ENCODE peak calls at places on chromosomes 5 and 9, in ten cellular contexts. One of them, this sample, is unnamed.

GRCh38 chr9:35666045-35666444 is 1.1 kb upstream of the ARHGEF39 start:
- DNase-seq in stomach: no peak
- DNase-seq in thyroid gland: peak; percentile 39
- DNase-seq in ovary: no peak
- DNase-seq in iPS DF 6.9: no peak
- DNase-seq in HCT116: no peak
- DNase-seq in gastrocnemius medialis: no peak
- DNase-seq in aorta: no peak
- DNase-seq in GM23248: no peak
- DNase-seq in upper lobe of right lung: no peak
- DNase-seq in this sample: no peak

GRCh38 chr5:154534457-154535050 is 56.5 kb upstream of the HAND1 start:
- DNase-seq in thyroid gland: no peak
- DNase-seq in aorta: no peak
- DNase-seq in stomach: no peak
- DNase-seq in gastrocnemius medialis: no peak
- DNase-seq in HCT116: no peak
- DNase-seq in ovary: no peak
- DNase-seq in iPS DF 6.9: no peak
- DNase-seq in upper lobe of right lung: no peak
- DNase-seq in GM23248: no peak
- DNase-seq in this sample: no peak

GRCh38 chr9:135592625-135593024 is 31.1 kb downstream of the PAEP start:
- DNase-seq in HCT116: no peak
- DNase-seq in stomach: no peak
- DNase-seq in aorta: no peak
- DNase-seq in gastrocnemius medialis: no peak
- DNase-seq in iPS DF 6.9: no peak
- DNase-seq in thyroid gland: no peak
- DNase-seq in GM23248: no peak
- DNase-seq in upper lobe of right lung: no peak
- DNase-seq in ovary: no peak
- DNase-seq in this sample: no peak

GRCh38 chr5:149828161-149829011 is 98.3 kb downstream of the PPARGC1B start:
- DNase-seq in thyroid gland: peak; percentile 87
- DNase-seq in HCT116: peak; percentile 77
- DNase-seq in upper lobe of right lung: peak; percentile 89
- DNase-seq in GM23248: peak; percentile 91
- DNase-seq in stomach: peak; percentile 91
- DNase-seq in ovary: peak; percentile 89
- DNase-seq in iPS DF 6.9: peak; percentile 84
- DNase-seq in aorta: peak; percentile 90
- DNase-seq in gastrocnemius medialis: peak; percentile 91
- DNase-seq in this sample: peak; percentile 85

GRCh38 chr5:73693573-73694061 is 67.6 kb downstream of the ARHGEF28 start:
- DNase-seq in stomach: no peak
- DNase-seq in gastrocnemius medialis: no peak
- DNase-seq in iPS DF 6.9: peak; percentile 33
- DNase-seq in HCT116: no peak
- DNase-seq in GM23248: peak; percentile 67
- DNase-seq in aorta: no peak
- DNase-seq in ovary: peak; percentile 59
- DNase-seq in thyroid gland: peak; percentile 42
- DNase-seq in upper lobe of right lung: no peak
- DNase-seq in this sample: no peak

GRCh38 chr9:104864675-104865104 is 63.3 kb downstream of the ABCA1 start:
- DNase-seq in GM23248: peak; percentile 83
- DNase-seq in aorta: no peak
- DNase-seq in upper lobe of right lung: no peak
- DNase-seq in iPS DF 6.9: no peak
- DNase-seq in HCT116: no peak
- DNase-seq in stomach: no peak
- DNase-seq in ovary: no peak
- DNase-seq in thyroid gland: no peak
- DNase-seq in gastrocnemius medialis: no peak
- DNase-seq in this sample: no peak

GRCh38 chr9:5631021-5631420 is 2.1 kb downstream of the RIC1 start:
- DNase-seq in thyroid gland: no peak
- DNase-seq in stomach: no peak
- DNase-seq in iPS DF 6.9: no peak
- DNase-seq in GM23248: peak; percentile 9
- DNase-seq in aorta: no peak
- DNase-seq in ovary: no peak
- DNase-seq in HCT116: no peak
- DNase-seq in upper lobe of right lung: no peak
- DNase-seq in gastrocnemius medialis: no peak
- DNase-seq in this sample: no peak

GRCh38 chr5:27341342-27341741 is 303.0 kb upstream of the CDH9 start:
- DNase-seq in ovary: no peak
- DNase-seq in iPS DF 6.9: no peak
- DNase-seq in gastrocnemius medialis: no peak
- DNase-seq in GM23248: no peak
- DNase-seq in thyroid gland: no peak
- DNase-seq in aorta: no peak
- DNase-seq in upper lobe of right lung: no peak
- DNase-seq in stomach: no peak
- DNase-seq in HCT116: no peak
- DNase-seq in this sample: no peak

GRCh38 chr9:97980479-97980803 is 2.7 kb upstream of the ANP32B start:
- DNase-seq in stomach: no peak
- DNase-seq in aorta: peak; percentile 48
- DNase-seq in upper lobe of right lung: no peak
- DNase-seq in ovary: no peak
- DNase-seq in GM23248: peak; percentile 76
- DNase-seq in thyroid gland: no peak
- DNase-seq in iPS DF 6.9: no peak
- DNase-seq in gastrocnemius medialis: peak; percentile 76
- DNase-seq in HCT116: no peak
- DNase-seq in this sample: no peak

GRCh38 chr9:97982719-97983523 is at the start of gene ANP32B:
- DNase-seq in aorta: peak; percentile 94
- DNase-seq in GM23248: peak; percentile 98
- DNase-seq in thyroid gland: peak; percentile 90
- DNase-seq in ovary: peak; percentile 89
- DNase-seq in stomach: peak; percentile 94
- DNase-seq in HCT116: peak; percentile 53
- DNase-seq in iPS DF 6.9: peak; percentile 50
- DNase-seq in gastrocnemius medialis: peak; percentile 85
- DNase-seq in upper lobe of right lung: peak; percentile 97
- DNase-seq in this sample: peak; percentile 96

GRCh38 chr9:97980918-97981827 is 2.0 kb upstream of the ANP32B start:
- DNase-seq in aorta: no peak
- DNase-seq in gastrocnemius medialis: peak; percentile 86
- DNase-seq in upper lobe of right lung: no peak
- DNase-seq in HCT116: no peak
- DNase-seq in ovary: no peak
- DNase-seq in thyroid gland: no peak
- DNase-seq in stomach: no peak
- DNase-seq in GM23248: peak; percentile 62
- DNase-seq in iPS DF 6.9: no peak
- DNase-seq in this sample: no peak

GRCh38 chr9:97982191-97982718 is 886 bp upstream of the ANP32B start:
- DNase-seq in upper lobe of right lung: no peak
- DNase-seq in aorta: no peak
- DNase-seq in stomach: no peak
- DNase-seq in gastrocnemius medialis: no peak
- DNase-seq in thyroid gland: no peak
- DNase-seq in GM23248: peak; percentile 48
- DNase-seq in iPS DF 6.9: no peak
- DNase-seq in HCT116: no peak
- DNase-seq in ovary: no peak
- DNase-seq in this sample: no peak

DNA sequence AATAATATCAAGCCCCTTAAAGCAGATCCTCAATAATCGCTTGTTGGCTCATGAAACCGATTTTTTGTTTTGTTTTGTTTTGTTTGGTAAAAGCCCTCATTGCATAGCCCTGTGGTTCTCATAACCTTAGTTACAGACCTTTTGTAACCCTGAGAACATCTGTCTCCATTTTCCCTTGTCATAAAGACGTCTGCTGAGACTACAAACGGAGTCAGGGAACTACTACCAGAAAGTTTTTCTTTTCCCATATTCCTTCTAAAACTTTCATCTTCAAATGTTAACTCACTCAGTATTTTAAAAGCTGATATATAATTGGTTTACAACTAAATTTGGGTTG is 1.3 kb upstream of the ANP32B start:
- DNase-seq in stomach: no peak
- DNase-seq in HCT116: no peak
- DNase-seq in iPS DF 6.9: no peak
- DNase-seq in GM23248: peak; percentile 55
- DNase-seq in thyroid gland: no peak
- DNase-seq in gastrocnemius medialis: no peak
- DNase-seq in aorta: no peak
- DNase-seq in upper lobe of right lung: no peak
- DNase-seq in ovary: no peak
- DNase-seq in this sample: no peak
- H3K27me3 ChIP-seq in stomach: no peaks in the 10 kb centered on the region
- H3K27me3 ChIP-seq in HCT116: no peaks in the 10 kb centered on the region
- H3K27me3 ChIP-seq in iPS DF 6.9: peaks cover 46% of the 10 kb centered on the region
- H3K27me3 ChIP-seq in GM23248: no peaks in the 10 kb centered on the region
- H3K27me3 ChIP-seq in thyroid gland: no peaks in the 10 kb centered on the region
- H3K27me3 ChIP-seq in gastrocnemius medialis: no peaks in the 10 kb centered on the region
- H3K27me3 ChIP-seq in aorta: no peaks in the 10 kb centered on the region
- H3K27me3 ChIP-seq in upper lobe of right lung: no peaks in the 10 kb centered on the region
- H3K27me3 ChIP-seq in ovary: no peaks in the 10 kb centered on the region
- H3K27me3 ChIP-seq in this sample: no peaks in the 10 kb centered on the region

GRCh38 chr5:1795506-1795905 is 4.1 kb downstream of the MRPL36 start:
- DNase-seq in gastrocnemius medialis: no peak
- DNase-seq in aorta: no peak
- DNase-seq in iPS DF 6.9: no peak
- DNase-seq in HCT116: no peak
- DNase-seq in thyroid gland: no peak
- DNase-seq in ovary: no peak
- DNase-seq in GM23248: no peak
- DNase-seq in upper lobe of right lung: no peak
- DNase-seq in stomach: no peak
- DNase-seq in this sample: no peak

GRCh38 chr5:1795931-1796330 is 3.7 kb downstream of the MRPL36 start:
- DNase-seq in HCT116: no peak
- DNase-seq in aorta: peak; percentile 17
- DNase-seq in thyroid gland: no peak
- DNase-seq in upper lobe of right lung: no peak
- DNase-seq in iPS DF 6.9: no peak
- DNase-seq in stomach: no peak
- DNase-seq in gastrocnemius medialis: no peak
- DNase-seq in ovary: no peak
- DNase-seq in GM23248: no peak
- DNase-seq in this sample: no peak

GRCh38 chr5:1797855-1798254 is 1.8 kb downstream of the MRPL36 start:
- DNase-seq in iPS DF 6.9: no peak
- DNase-seq in aorta: peak; percentile 25
- DNase-seq in upper lobe of right lung: no peak
- DNase-seq in thyroid gland: no peak
- DNase-seq in HCT116: no peak
- DNase-seq in stomach: no peak
- DNase-seq in gastrocnemius medialis: no peak
- DNase-seq in GM23248: no peak
- DNase-seq in ovary: no peak
- DNase-seq in this sample: no peak

GRCh38 chr5:1797109-1797800 is 2.4 kb downstream of the MRPL36 start:
- DNase-seq in ovary: no peak
- DNase-seq in upper lobe of right lung: peak; percentile 59
- DNase-seq in stomach: no peak
- DNase-seq in aorta: peak; percentile 38
- DNase-seq in iPS DF 6.9: no peak
- DNase-seq in HCT116: no peak
- DNase-seq in gastrocnemius medialis: no peak
- DNase-seq in thyroid gland: no peak
- DNase-seq in GM23248: no peak
- DNase-seq in this sample: no peak

DNA sequence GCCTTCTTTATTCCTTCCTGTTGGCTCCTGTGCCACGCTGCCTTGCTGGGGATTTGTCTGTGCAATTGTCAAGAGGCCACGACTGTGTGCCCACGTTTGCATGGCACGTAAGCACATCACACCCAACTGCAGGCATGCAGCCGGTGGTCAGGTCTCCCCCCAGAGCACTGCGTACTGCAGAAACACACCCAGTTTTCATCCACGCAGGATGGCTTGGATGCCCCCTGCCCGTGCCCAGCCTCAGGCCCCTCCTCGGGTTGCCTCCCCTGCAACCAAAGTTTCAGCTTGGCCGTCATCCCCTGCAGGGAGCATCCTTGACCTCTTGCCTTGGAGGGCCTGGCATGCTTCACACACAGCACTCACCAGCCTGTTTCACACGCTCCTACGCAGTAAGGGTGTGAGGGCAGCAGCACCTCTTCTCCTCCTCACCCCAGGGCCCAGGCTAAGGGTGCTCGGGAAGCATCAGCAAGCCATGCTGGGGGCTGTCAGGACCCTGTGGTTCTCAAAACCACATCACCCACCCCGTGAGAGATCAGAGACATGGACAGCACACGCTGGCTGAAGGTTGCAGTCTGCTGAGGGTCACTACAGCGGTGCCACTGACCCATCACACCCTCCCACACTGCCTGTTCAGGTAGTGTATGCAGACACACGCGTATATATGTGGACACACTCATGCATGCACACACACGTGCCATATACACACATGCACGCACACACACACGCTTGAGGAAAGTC is 3.1 kb downstream of the MRPL36 start:
- DNase-seq in iPS DF 6.9: no peak
- DNase-seq in GM23248: no peak
- DNase-seq in ovary: no peak
- DNase-seq in upper lobe of right lung: peak; percentile 54
- DNase-seq in aorta: peak; percentile 40
- DNase-seq in gastrocnemius medialis: no peak
- DNase-seq in HCT116: no peak
- DNase-seq in stomach: no peak
- DNase-seq in thyroid gland: no peak
- DNase-seq in this sample: no peak
- H3K4me1 ChIP-seq in iPS DF 6.9: peaks cover 2% of the 10 kb centered on the region
- H3K4me1 ChIP-seq in GM23248: peaks cover 39% of the 10 kb centered on the region
- H3K4me1 ChIP-seq in ovary: peaks cover 5% of the 10 kb centered on the region
- H3K4me1 ChIP-seq in upper lobe of right lung: peaks cover 6% of the 10 kb centered on the region
- H3K4me1 ChIP-seq in aorta: no peaks in the 10 kb centered on the region
- H3K4me1 ChIP-seq in gastrocnemius medialis: peaks cover 6% of the 10 kb centered on the region
- H3K4me1 ChIP-seq in HCT116: peaks cover 4% of the 10 kb centered on the region
- H3K4me1 ChIP-seq in stomach: peaks cover 33% of the 10 kb centered on the region
- H3K4me1 ChIP-seq in thyroid gland: peaks cover 4% of the 10 kb centered on the region
- H3K4me1 ChIP-seq in this sample: no peaks in the 10 kb centered on the region

DNA sequence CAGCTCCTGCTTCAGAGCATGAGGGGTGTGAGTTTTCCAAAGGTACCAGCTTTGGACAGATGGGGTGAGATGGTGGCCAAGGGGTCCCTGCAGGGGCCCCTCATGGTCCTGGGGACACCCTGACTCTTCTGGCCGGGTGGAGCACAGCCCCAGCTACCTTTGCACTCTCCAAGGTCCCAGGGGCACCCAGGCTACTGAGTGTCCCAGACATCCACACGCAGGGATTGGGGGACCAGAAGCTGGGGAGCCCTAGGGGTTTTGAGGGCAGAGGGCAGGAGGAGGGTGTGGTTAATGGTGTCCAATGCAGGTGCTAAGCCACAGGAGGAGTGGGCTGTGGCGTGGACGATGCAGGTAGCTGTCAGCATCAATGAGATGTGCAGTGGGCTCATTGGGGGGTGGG is 16.0 kb upstream of the CLPTM1L start:
- DNase-seq in HCT116: no peak
- DNase-seq in iPS DF 6.9: no peak
- DNase-seq in stomach: no peak
- DNase-seq in GM23248: no peak
- DNase-seq in upper lobe of right lung: no peak
- DNase-seq in gastrocnemius medialis: no peak
- DNase-seq in ovary: no peak
- DNase-seq in thyroid gland: no peak
- DNase-seq in aorta: no peak
- DNase-seq in this sample: no peak
- H3K27me3 ChIP-seq in HCT116: peaks cover 22% of the 10 kb centered on the region
- H3K27me3 ChIP-seq in iPS DF 6.9: no peaks in the 10 kb centered on the region
- H3K27me3 ChIP-seq in stomach: peaks cover 45% of the 10 kb centered on the region
- H3K27me3 ChIP-seq in GM23248: peaks cover 58% of the 10 kb centered on the region
- H3K27me3 ChIP-seq in upper lobe of right lung: peaks cover 57% of the 10 kb centered on the region
- H3K27me3 ChIP-seq in gastrocnemius medialis: peaks cover 20% of the 10 kb centered on the region
- H3K27me3 ChIP-seq in ovary: no peaks in the 10 kb centered on the region
- H3K27me3 ChIP-seq in thyroid gland: no peaks in the 10 kb centered on the region
- H3K27me3 ChIP-seq in aorta: no peaks in the 10 kb centered on the region
- H3K27me3 ChIP-seq in this sample: no peaks in the 10 kb centered on the region

GRCh38 chr5:112865128-112865527 is 4.0 kb downstream of the SRP19 start:
- DNase-seq in aorta: no peak
- DNase-seq in ovary: no peak
- DNase-seq in iPS DF 6.9: no peak
- DNase-seq in upper lobe of right lung: no peak
- DNase-seq in GM23248: no peak
- DNase-seq in thyroid gland: no peak
- DNase-seq in gastrocnemius medialis: no peak
- DNase-seq in stomach: no peak
- DNase-seq in HCT116: no peak
- DNase-seq in this sample: no peak
- H3K4me1 ChIP-seq in aorta: peaks cover 2% of the 10 kb centered on the region
- H3K4me1 ChIP-seq in ovary: peaks cover 11% of the 10 kb centered on the region
- H3K4me1 ChIP-seq in iPS DF 6.9: peaks cover 3% of the 10 kb centered on the region
- H3K4me1 ChIP-seq in upper lobe of right lung: peaks cover 24% of the 10 kb centered on the region
- H3K4me1 ChIP-seq in GM23248: peaks cover 23% of the 10 kb centered on the region
- H3K4me1 ChIP-seq in thyroid gland: peaks cover 19% of the 10 kb centered on the region
- H3K4me1 ChIP-seq in gastrocnemius medialis: peaks cover 24% of the 10 kb centered on the region
- H3K4me1 ChIP-seq in stomach: peaks cover 30% of the 10 kb centered on the region
- H3K4me1 ChIP-seq in HCT116: peaks cover 8% of the 10 kb centered on the region
- H3K4me1 ChIP-seq in this sample: no peaks in the 10 kb centered on the region

This sample was measured in Caco-2.